ENCODE peak calls at places on chromosomes 13 and 19, in six cellular contexts. M is IMR-90, X is H9, T is mesenchymal stem cell, S is H1, F is trophoblast cell. C is an unnamed sample.

GRCh38 chr13:106818971-106819370 is 251.0 kb upstream of the ARGLU1 start:
- DNase-seq in S (no peak), M (no peak), X (no peak), T (no peak), F (peak), C (no peak)

GRCh38 chr13:106186366-106187030 is 349.0 kb downstream of the EFNB2 start:
- DNase-seq in X (no peak), M (peak), T (no peak), F (no peak), S (no peak), C (no peak)

GRCh38 chr19:51784922-51785690 is 9.9 kb upstream of the FPR3 start:
- DNase-seq in M (no peak), F (peak), T (no peak), X (no peak), S (no peak), C (no peak)

GRCh38 chr19:16285769-16286564 is 38.7 kb upstream of the KLF2 start:
- DNase-seq in T (no peak), F (peak), S (peak), X (no peak), M (no peak), C (peak)

GRCh38 chr13:31850041-31850440 is 110.7 kb downstream of the RXFP2 start:
- DNase-seq in X (no peak), S (no peak), T (no peak), F (no peak), M (no peak), C (no peak)

GRCh38 chr19:17170538-17171297 is 44.4 kb upstream of the USE1 start:
- DNase-seq in T (peak), S (no peak), X (no peak), M (no peak), F (peak), C (no peak)

GRCh38 chr13:93259527-93260080 is 33.0 kb downstream of the GPC6 start:
- DNase-seq in S (no peak), F (no peak), T (no peak), M (peak), X (no peak), C (no peak)

GRCh38 chr13:44219808-44220544 is 153.6 kb upstream of the SERP2 start:
- DNase-seq in F (no peak), T (peak), M (peak), S (no peak), X (no peak), C (no peak)

GRCh38 chr13:84607614-84608013 is 725.3 kb upstream of the SLITRK1 start:
- DNase-seq in F (no peak), M (peak), X (no peak), S (no peak), T (no peak), C (no peak)

GRCh38 chr19:1747285-1748114 is 5.8 kb upstream of the ONECUT3 start:
- DNase-seq in F (no peak), X (peak), S (no peak), T (peak), M (peak), C (no peak)

GRCh38 chr19:13363235-13363634 is 143.0 kb downstream of the CACNA1A start:
- DNase-seq in S (no peak), T (no peak), M (no peak), F (no peak), X (no peak), C (no peak)

GRCh38 chr13:112058941-112059340 is 8.0 kb upstream of the SOX1 start:
- DNase-seq in S (no peak), M (no peak), X (no peak), T (no peak), F (no peak), C (no peak)

GRCh38 chr13:28750187-28751045 is 31.6 kb upstream of the SLC46A3 start:
- DNase-seq in F (no peak), S (peak), T (no peak), X (no peak), M (no peak), C (no peak)

GRCh38 chr19:13428352-13428751 is 77.9 kb downstream of the CACNA1A start:
- DNase-seq in M (peak), X (peak), S (peak), T (no peak), F (peak), C (no peak)

GRCh38 chr13:91946498-91947070 is 548.2 kb downstream of the GPC5 start:
- DNase-seq in X (no peak), F (peak), M (peak), T (peak), S (no peak), C (peak)

GRCh38 chr13:25215253-25215575 is 43.1 kb upstream of the AMER2 start:
- DNase-seq in T (no peak), M (no peak), S (no peak), F (no peak), X (no peak), C (no peak)

GRCh38 chr13:31328549-31329229 is 128.9 kb downstream of the B3GLCT start:
- DNase-seq in T (no peak), X (no peak), M (peak), F (no peak), S (no peak), C (no peak)

GRCh38 chr19:3573162-3573857 is 566 bp downstream of the HMG20B start:
- DNase-seq in T (no peak), S (peak), F (peak), M (no peak), X (no peak), C (no peak)

GRCh38 chr13:40124648-40125045 is 469.2 kb downstream of the COG6 start:
- DNase-seq in T (no peak), X (no peak), F (no peak), S (no peak), M (no peak), C (no peak)

GRCh38 chr19:58571575-58571947 is 1.6 kb downstream of the MZF1 start:
- DNase-seq in T (no peak), S (no peak), M (no peak), X (no peak), F (no peak), C (no peak)

GRCh38 chr19:49684251-49684982 is 5.0 kb upstream of the ADM5 start:
- DNase-seq in X (peak), S (peak), F (no peak), M (no peak), T (no peak), C (no peak)

GRCh38 chr13:79225487-79226232 is 180.4 kb downstream of the RBM26 start:
- DNase-seq in S (no peak), F (peak), T (peak), M (no peak), X (no peak), C (no peak)

GRCh38 chr13:113205428-113205931 is 3.0 kb downstream of the PCID2 start:
- DNase-seq in T (peak), M (peak), S (no peak), F (no peak), X (no peak), C (no peak)

GRCh38 chr13:73870036-73870741 is 264.0 kb downstream of the KLF12 start:
- DNase-seq in M (peak), T (peak), X (no peak), S (no peak), F (peak), C (no peak)

GRCh38 chr19:49746206-49746958 is 16.7 kb downstream of the TSKS start:
- DNase-seq in T (no peak), S (peak), F (peak), X (peak), M (no peak), C (no peak)

GRCh38 chr19:7645656-7646425 is 8.9 kb downstream of the STXBP2 start:
- DNase-seq in X (no peak), S (no peak), M (no peak), T (no peak), F (no peak), C (no peak)
- H3K14ac ChIP-seq in X (no peak), S (no peak), M (no peak), T (no peak), F (no peak), C (no peak)

GRCh38 chr19:6278740-6279619 is 795 bp downstream of the MLLT1 start:
- DNase-seq in X (no peak), T (peak), F (peak), M (no peak), S (peak), C (no peak)
- H3K4ac ChIP-seq in X (no peak), T (peak), F (peak), M (peak), S (no peak), C (no peak)

GRCh38 chr13:110546389-110546788 is 15.1 kb downstream of the RAB20 start:
- DNase-seq in F (peak), S (no peak), M (no peak), T (no peak), X (no peak), C (no peak)
- H3K4me2 ChIP-seq in F (no peak), S (no peak), M (no peak), T (no peak), X (no peak), C (no peak)

GRCh38 chr19:38647368-38647965 is at the start of gene ACTN4:
- DNase-seq in X (peak), F (peak), S (peak), M (peak), T (peak), C (peak)
- H3K14ac ChIP-seq in X (peak), F (peak), S (peak), M (peak), T (peak), C (peak)